ENCODE peak calls at places on chromosomes 11 and 22, in six cellular contexts. One of them, this sample, is unnamed.
A peak's percentile ranks its signal among the peaks of the same experiment; 100 is the strongest.

GRCh38 chr11:538431-539051 is 1.2 kb downstream of the LRRC56 start:
- DNase-seq in A549: no peak
- DNase-seq in sigmoid colon: no peak
- DNase-seq in ovary: no peak
- DNase-seq in transverse colon: no peak
- DNase-seq in HepG2: no peak
- DNase-seq in this sample: no peak

GRCh38 chr11:65781152-65781961 is 581 bp upstream of the AP5B1 start:
- DNase-seq in A549: peak; percentile 54
- DNase-seq in sigmoid colon: peak; percentile 72
- DNase-seq in ovary: no peak
- DNase-seq in transverse colon: peak; percentile 37
- DNase-seq in HepG2: peak; percentile 35
- DNase-seq in this sample: no peak

GRCh38 chr11:115459563-115459962 is 44.7 kb downstream of the CADM1 start:
- DNase-seq in A549: no peak
- DNase-seq in sigmoid colon: no peak
- DNase-seq in ovary: no peak
- DNase-seq in transverse colon: no peak
- DNase-seq in HepG2: no peak
- DNase-seq in this sample: no peak

GRCh38 chr22:37259540-37260029 is 15.5 kb upstream of the RAC2 start:
- DNase-seq in A549: peak; percentile 44
- DNase-seq in sigmoid colon: no peak
- DNase-seq in ovary: no peak
- DNase-seq in transverse colon: no peak
- DNase-seq in HepG2: no peak
- DNase-seq in this sample: no peak

GRCh38 chr22:30288414-30289125 is 735 bp downstream of the CASTOR1 start:
- DNase-seq in A549: no peak
- DNase-seq in sigmoid colon: peak; percentile 72
- DNase-seq in ovary: peak; percentile 55
- DNase-seq in transverse colon: no peak
- DNase-seq in HepG2: no peak
- DNase-seq in this sample: no peak

GRCh38 chr22:22753526-22754267 is 109.3 kb downstream of the GGTLC2 start:
- DNase-seq in A549: peak; percentile 74
- DNase-seq in sigmoid colon: no peak
- DNase-seq in ovary: peak; percentile 34
- DNase-seq in transverse colon: peak; percentile 79
- DNase-seq in HepG2: peak; percentile 47
- DNase-seq in this sample: peak; percentile 64

GRCh38 chr11:83554896-83555295 is 268.7 kb upstream of the CCDC90B start:
- DNase-seq in A549: no peak
- DNase-seq in sigmoid colon: no peak
- DNase-seq in ovary: no peak
- DNase-seq in transverse colon: no peak
- DNase-seq in HepG2: no peak
- DNase-seq in this sample: no peak

GRCh38 chr11:120556841-120557240 is 45.3 kb downstream of the GRIK4 start:
- DNase-seq in A549: no peak
- DNase-seq in sigmoid colon: no peak
- DNase-seq in ovary: no peak
- DNase-seq in transverse colon: no peak
- DNase-seq in HepG2: no peak
- DNase-seq in this sample: no peak

GRCh38 chr11:3949132-3949531 is 93.7 kb downstream of the STIM1 start:
- DNase-seq in A549: no peak
- DNase-seq in sigmoid colon: no peak
- DNase-seq in ovary: no peak
- DNase-seq in transverse colon: peak; percentile 33
- DNase-seq in HepG2: no peak
- DNase-seq in this sample: no peak

GRCh38 chr22:26553056-26553752 is 36.7 kb downstream of the TPST2 start:
- DNase-seq in A549: peak; percentile 27
- DNase-seq in sigmoid colon: no peak
- DNase-seq in ovary: no peak
- DNase-seq in transverse colon: no peak
- DNase-seq in HepG2: no peak
- DNase-seq in this sample: no peak

GRCh38 chr11:92828576-92828975 is 140.9 kb upstream of the MTNR1B start:
- DNase-seq in A549: no peak
- DNase-seq in sigmoid colon: no peak
- DNase-seq in ovary: no peak
- DNase-seq in transverse colon: no peak
- DNase-seq in HepG2: no peak
- DNase-seq in this sample: no peak

GRCh38 chr22:20124083-20124787 is 7.2 kb upstream of the TRMT2A start:
- DNase-seq in A549: no peak
- DNase-seq in sigmoid colon: no peak
- DNase-seq in ovary: no peak
- DNase-seq in transverse colon: no peak
- DNase-seq in HepG2: no peak
- DNase-seq in this sample: no peak

GRCh38 chr11:100576044-100577021 is 110.8 kb upstream of the ARHGAP42 start:
- DNase-seq in A549: peak; percentile 21
- DNase-seq in sigmoid colon: no peak
- DNase-seq in ovary: no peak
- DNase-seq in transverse colon: no peak
- DNase-seq in HepG2: peak; percentile 41
- DNase-seq in this sample: no peak

GRCh38 chr11:102111011-102111786 is 952 bp downstream of the YAP1 start:
- DNase-seq in A549: peak; percentile 69
- DNase-seq in sigmoid colon: peak; percentile 89
- DNase-seq in ovary: peak; percentile 88
- DNase-seq in transverse colon: peak; percentile 71
- DNase-seq in HepG2: peak; percentile 94
- DNase-seq in this sample: peak; percentile 79

GRCh38 chr11:123690490-123690889 is 36.1 kb upstream of the SCN3B start:
- DNase-seq in A549: peak; percentile 10
- DNase-seq in sigmoid colon: no peak
- DNase-seq in ovary: no peak
- DNase-seq in transverse colon: no peak
- DNase-seq in HepG2: no peak
- DNase-seq in this sample: no peak

GRCh38 chr11:67379061-67380058 is 6.0 kb upstream of the CLCF1 start:
- DNase-seq in A549: peak; percentile 86
- DNase-seq in sigmoid colon: no peak
- DNase-seq in ovary: no peak
- DNase-seq in transverse colon: no peak
- DNase-seq in HepG2: no peak
- DNase-seq in this sample: no peak
- TF ChIP-seq POLR2A in A549: peak; percentile 36
- TF ChIP-seq POLR2A in sigmoid colon: no peak
- TF ChIP-seq POLR2A in ovary: no peak
- TF ChIP-seq POLR2A in transverse colon: no peak
- TF ChIP-seq POLR2A in HepG2: no peak
- TF ChIP-seq POLR2A in this sample: no peak

GRCh38 chr11:128757886-128758612 is 64.2 kb downstream of the FLI1 start:
- DNase-seq in A549: no peak
- DNase-seq in sigmoid colon: no peak
- DNase-seq in ovary: no peak
- DNase-seq in transverse colon: peak; percentile 46
- DNase-seq in HepG2: no peak
- DNase-seq in this sample: no peak
- TF ChIP-seq EP300 in A549: no peak
- TF ChIP-seq EP300 in sigmoid colon: no peak
- TF ChIP-seq EP300 in ovary: no peak
- TF ChIP-seq EP300 in transverse colon: no peak
- TF ChIP-seq EP300 in HepG2: no peak
- TF ChIP-seq EP300 in this sample: no peak

DNA sequence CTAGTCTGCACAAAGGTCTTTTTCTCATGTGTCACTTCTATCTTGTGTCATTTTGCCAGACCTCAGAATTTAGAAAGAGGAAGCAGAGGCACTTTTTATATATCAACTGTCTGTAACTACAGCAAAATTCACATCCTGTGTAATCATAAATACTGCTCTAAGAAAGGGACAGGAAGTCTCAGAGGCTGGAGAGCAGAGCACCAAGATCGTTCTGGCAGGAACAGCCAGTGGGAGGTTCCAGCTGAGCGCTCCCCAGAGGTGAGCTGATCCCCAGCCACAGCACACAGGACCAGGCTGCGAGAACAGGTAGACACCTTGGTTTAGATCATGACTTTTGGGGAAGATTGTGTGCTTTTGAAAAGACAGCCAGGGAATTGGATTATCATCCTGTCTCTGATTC is at the start of gene MS4A7:
- DNase-seq in A549: no peak
- DNase-seq in sigmoid colon: peak; percentile 72
- DNase-seq in ovary: no peak
- DNase-seq in transverse colon: peak; percentile 44
- DNase-seq in HepG2: no peak
- DNase-seq in this sample: no peak
- TF ChIP-seq POLR2A in A549: no peak
- TF ChIP-seq POLR2A in sigmoid colon: peak; percentile 19
- TF ChIP-seq POLR2A in ovary: no peak
- TF ChIP-seq POLR2A in transverse colon: peak; percentile 62
- TF ChIP-seq POLR2A in HepG2: no peak
- TF ChIP-seq POLR2A in this sample: no peak

GRCh38 chr11:118956094-118956846 is at the start of gene UPK2:
- DNase-seq in A549: peak; percentile 89
- DNase-seq in sigmoid colon: peak; percentile 94
- DNase-seq in ovary: peak; percentile 89
- DNase-seq in transverse colon: peak; percentile 91
- DNase-seq in HepG2: peak; percentile 64
- DNase-seq in this sample: peak; percentile 93
- TF ChIP-seq EP300 in A549: no peak
- TF ChIP-seq EP300 in sigmoid colon: no peak
- TF ChIP-seq EP300 in ovary: no peak
- TF ChIP-seq EP300 in transverse colon: no peak
- TF ChIP-seq EP300 in HepG2: no peak
- TF ChIP-seq EP300 in this sample: no peak

GRCh38 chr11:17073370-17074027 is 4.0 kb downstream of the RPS13 start:
- DNase-seq in A549: no peak
- DNase-seq in sigmoid colon: no peak
- DNase-seq in ovary: no peak
- DNase-seq in transverse colon: no peak
- DNase-seq in HepG2: no peak
- DNase-seq in this sample: no peak
- TF ChIP-seq POLR2A in A549: no peak
- TF ChIP-seq POLR2A in sigmoid colon: no peak
- TF ChIP-seq POLR2A in ovary: no peak
- TF ChIP-seq POLR2A in transverse colon: no peak
- TF ChIP-seq POLR2A in HepG2: no peak
- TF ChIP-seq POLR2A in this sample: no peak

GRCh38 chr11:2527621-2528291 is 82.9 kb downstream of the KCNQ1 start:
- DNase-seq in A549: no peak
- DNase-seq in sigmoid colon: peak; percentile 62
- DNase-seq in ovary: peak; percentile 13
- DNase-seq in transverse colon: peak; percentile 35
- DNase-seq in HepG2: no peak
- DNase-seq in this sample: no peak

GRCh38 chr11:2525941-2526807 is 81.4 kb downstream of the KCNQ1 start:
- DNase-seq in A549: no peak
- DNase-seq in sigmoid colon: peak; percentile 39
- DNase-seq in ovary: peak; percentile 12
- DNase-seq in transverse colon: peak; percentile 46
- DNase-seq in HepG2: no peak
- DNase-seq in this sample: peak; percentile 63

GRCh38 chr11:2528301-2529050 is 83.7 kb downstream of the KCNQ1 start:
- DNase-seq in A549: no peak
- DNase-seq in sigmoid colon: no peak
- DNase-seq in ovary: peak; percentile 11
- DNase-seq in transverse colon: peak; percentile 32
- DNase-seq in HepG2: no peak
- DNase-seq in this sample: no peak

GRCh38 chr11:2525166-2525861 is 80.5 kb downstream of the KCNQ1 start:
- DNase-seq in A549: no peak
- DNase-seq in sigmoid colon: peak; percentile 53
- DNase-seq in ovary: peak; percentile 8
- DNase-seq in transverse colon: peak; percentile 9
- DNase-seq in HepG2: no peak
- DNase-seq in this sample: peak; percentile 61

DNA sequence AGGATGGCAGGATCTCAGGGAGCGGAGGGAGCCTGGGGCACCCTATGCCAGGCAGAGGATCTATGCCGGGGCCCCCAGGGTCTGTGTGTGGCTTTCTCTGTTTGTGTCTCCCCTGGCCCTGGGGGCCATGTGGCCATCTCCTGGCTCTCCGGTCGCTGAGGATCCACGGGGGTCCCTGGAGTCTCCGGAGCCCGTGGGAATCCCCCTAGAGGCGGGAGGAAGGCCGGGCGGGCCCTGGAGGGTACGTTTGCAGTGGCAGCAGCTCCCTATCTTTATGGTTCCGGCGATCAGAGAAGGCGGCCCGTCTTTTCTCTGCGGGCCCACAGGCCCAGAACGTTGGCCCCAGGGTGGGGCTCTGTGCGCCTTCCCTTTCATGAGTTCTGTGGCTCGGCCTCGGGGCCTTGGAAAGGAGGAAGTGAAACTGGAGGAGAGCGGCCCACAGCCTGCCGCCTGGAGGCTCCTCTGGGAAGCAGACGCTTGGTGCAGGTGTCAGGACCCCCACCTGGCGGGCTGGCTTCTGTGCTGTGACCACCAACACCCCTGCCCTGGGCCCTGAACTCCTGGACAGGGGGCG is 82.1 kb downstream of the KCNQ1 start:
- DNase-seq in A549: no peak
- DNase-seq in sigmoid colon: peak; percentile 78
- DNase-seq in ovary: peak; percentile 18
- DNase-seq in transverse colon: peak; percentile 87
- DNase-seq in HepG2: no peak
- DNase-seq in this sample: peak; percentile 87
- TF ChIP-seq EP300 in A549: no peak
- TF ChIP-seq EP300 in sigmoid colon: no peak
- TF ChIP-seq EP300 in ovary: no peak
- TF ChIP-seq EP300 in transverse colon: no peak
- TF ChIP-seq EP300 in HepG2: no peak
- TF ChIP-seq EP300 in this sample: no peak

DNA sequence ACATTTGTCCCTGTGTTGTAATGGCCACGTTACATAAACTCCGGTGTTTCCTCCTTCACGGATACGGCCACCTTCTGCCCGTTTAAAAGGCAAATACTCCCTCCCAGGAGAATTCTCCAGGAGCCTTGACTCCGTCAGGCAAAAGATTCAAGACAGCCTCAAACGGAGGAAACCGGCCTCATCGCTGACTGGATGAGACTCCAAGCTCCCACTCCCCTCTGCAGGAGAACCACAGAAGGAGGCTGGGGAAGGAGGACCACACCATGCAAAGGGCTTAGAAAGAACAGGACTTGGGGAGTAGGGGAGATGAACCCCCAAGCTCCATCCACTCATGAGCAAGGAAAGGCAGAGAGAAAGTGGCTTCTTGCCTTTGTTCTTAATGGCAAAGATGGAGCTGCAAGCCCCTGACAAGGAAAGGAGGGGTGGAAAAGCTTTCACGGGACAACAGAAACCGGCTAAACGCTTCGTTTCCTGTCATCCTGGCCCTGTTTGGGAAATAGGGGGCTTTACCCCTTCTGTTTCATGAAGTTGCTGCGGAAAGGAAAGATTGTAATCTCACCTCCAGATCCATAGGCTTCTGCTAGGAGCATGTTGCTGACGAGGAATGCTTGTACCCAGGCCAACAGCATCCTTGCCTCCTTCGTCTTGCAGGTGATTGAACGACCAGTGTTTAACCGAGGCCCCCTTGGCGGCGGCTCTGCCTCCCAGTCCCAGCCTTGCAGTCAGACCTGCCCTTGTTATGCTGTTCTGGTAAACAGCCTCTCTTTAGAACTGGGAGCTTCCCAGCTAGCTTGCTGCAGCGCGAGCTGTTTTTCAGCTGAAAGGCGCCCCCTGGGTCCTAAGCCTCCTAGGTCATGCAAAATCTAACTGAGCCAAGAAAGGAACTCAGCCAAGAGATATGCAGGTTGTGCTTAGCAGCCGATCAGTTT is at the start of gene PIK3IP1:
- DNase-seq in A549: peak; percentile 66
- DNase-seq in sigmoid colon: peak; percentile 96
- DNase-seq in ovary: peak; percentile 91
- DNase-seq in transverse colon: peak; percentile 95
- DNase-seq in HepG2: peak; percentile 77
- DNase-seq in this sample: peak; percentile 92
- TF ChIP-seq POLR2A in A549: no peak
- TF ChIP-seq POLR2A in sigmoid colon: peak; percentile 94
- TF ChIP-seq POLR2A in ovary: peak; percentile 67
- TF ChIP-seq POLR2A in transverse colon: peak; percentile 98
- TF ChIP-seq POLR2A in HepG2: peak; percentile 44
- TF ChIP-seq POLR2A in this sample: no peak